ENCODE peak calls at places on chromosomes 11 and 22, in nine cellular contexts. V is fibroblast of lung, C is GM23248, G is neural progenitor cell, M is IMR-90, Z is H9, R is osteoblast, A is PC-3, W is mammary epithelial cell. N is an unnamed sample.

GRCh38 chr11:77197626-77198320 is 69.7 kb downstream of the MYO7A start:
- DNase-seq in V (no peak), C (no peak), G (no peak), M (no peak), Z (no peak), R (peak), A (no peak), W (no peak), N (no peak)

GRCh38 chr22:40156001-40156516 is 21.7 kb upstream of the TNRC6B start:
- DNase-seq in V (peak), C (peak), G (no peak), M (peak), Z (peak), R (peak), A (peak), W (peak), N (peak)

GRCh38 chr11:34978236-34979191 is 62.1 kb downstream of the PDHX start:
- DNase-seq in V (no peak), C (no peak), G (peak), M (no peak), Z (peak), R (no peak), A (no peak), W (no peak), N (no peak)

GRCh38 chr22:20524004-20524481 is 16.6 kb downstream of the MED15 start:
- DNase-seq in V (no peak), C (no peak), G (no peak), M (peak), Z (no peak), R (no peak), A (peak), W (peak), N (no peak)

GRCh38 chr11:1777737-1778136 is 14.0 kb upstream of the CTSD start:
- DNase-seq in V (no peak), C (no peak), G (no peak), M (no peak), Z (no peak), R (peak), A (no peak), W (no peak), N (no peak)

GRCh38 chr11:57260937-57261783 is 24.1 kb upstream of the APLNR start:
- DNase-seq in V (no peak), C (no peak), G (no peak), M (no peak), Z (no peak), R (no peak), A (no peak), W (no peak), N (no peak)

GRCh38 chr22:38872831-38873248 is 824 bp upstream of the CBX6 start:
- DNase-seq in V (peak), C (peak), G (peak), M (peak), Z (peak), R (peak), A (no peak), W (no peak), N (peak)

GRCh38 chr22:30426395-30427353 is 1.1 kb downstream of the MTFP1 start:
- DNase-seq in V (peak), C (peak), G (peak), M (peak), Z (peak), R (peak), A (peak), W (peak), N (peak)

GRCh38 chr11:126815111-126815510 is 185.5 kb downstream of the KIRREL3 start:
- DNase-seq in V (no peak), C (peak), G (no peak), M (peak), Z (no peak), R (no peak), A (no peak), W (no peak), N (no peak)

GRCh38 chr11:74138572-74138971 is 32.2 kb downstream of the C2CD3 start:
- DNase-seq in V (peak), C (peak), G (no peak), M (peak), Z (no peak), R (peak), A (peak), W (peak), N (peak)

GRCh38 chr11:74134661-74135515 is 35.9 kb downstream of the C2CD3 start:
- DNase-seq in V (peak), C (no peak), G (no peak), M (peak), Z (no peak), R (no peak), A (no peak), W (peak), N (no peak)

GRCh38 chr11:74139151-74139918 is 31.5 kb downstream of the C2CD3 start:
- DNase-seq in V (no peak), C (peak), G (no peak), M (peak), Z (no peak), R (no peak), A (no peak), W (no peak), N (no peak)

GRCh38 chr11:74135516-74135840 is 35.3 kb downstream of the C2CD3 start:
- DNase-seq in V (no peak), C (no peak), G (no peak), M (no peak), Z (no peak), R (no peak), A (no peak), W (no peak), N (no peak)

GRCh38 chr11:74138021-74138420 is 32.8 kb downstream of the C2CD3 start:
- DNase-seq in V (peak), C (peak), G (no peak), M (peak), Z (no peak), R (no peak), A (peak), W (no peak), N (no peak)
- H2AFZ ChIP-seq in V (no peak), C (peak), G (no peak), M (no peak), Z (no peak), R (no peak), A (peak), W (peak), N (no peak)

DNA sequence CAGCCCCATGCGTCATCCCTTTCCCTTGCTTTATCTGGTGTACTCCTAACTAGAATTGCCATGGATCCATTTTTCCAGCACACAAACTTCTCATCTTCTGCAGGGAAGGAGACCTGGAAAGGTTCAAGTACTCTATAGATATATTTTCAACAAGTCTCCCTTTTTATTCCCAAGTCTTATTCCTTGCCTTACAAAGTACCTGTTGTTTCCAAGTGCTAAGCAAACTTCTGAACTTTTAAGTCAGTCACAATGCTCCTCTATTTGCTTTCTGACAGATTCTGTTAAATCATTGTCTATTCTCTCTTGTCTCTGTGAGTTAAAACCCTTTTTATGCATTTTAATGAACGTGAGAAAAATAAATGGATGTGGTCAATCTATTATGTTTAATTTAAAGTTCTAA is 20.4 kb downstream of the CCDC73 start:
- DNase-seq in V (no peak), C (no peak), G (no peak), M (no peak), Z (no peak), R (no peak), A (no peak), W (no peak), N (no peak)
- H2AFZ ChIP-seq in V (no peak), C (no peak), G (peak), M (no peak), Z (no peak), R (no peak), A (no peak), W (no peak), N (no peak)

GRCh38 chr11:122933434-122933833 is 48.2 kb downstream of the BSX start:
- DNase-seq in V (no peak), C (peak), G (no peak), M (no peak), Z (no peak), R (no peak), A (no peak), W (no peak), N (no peak)

DNA sequence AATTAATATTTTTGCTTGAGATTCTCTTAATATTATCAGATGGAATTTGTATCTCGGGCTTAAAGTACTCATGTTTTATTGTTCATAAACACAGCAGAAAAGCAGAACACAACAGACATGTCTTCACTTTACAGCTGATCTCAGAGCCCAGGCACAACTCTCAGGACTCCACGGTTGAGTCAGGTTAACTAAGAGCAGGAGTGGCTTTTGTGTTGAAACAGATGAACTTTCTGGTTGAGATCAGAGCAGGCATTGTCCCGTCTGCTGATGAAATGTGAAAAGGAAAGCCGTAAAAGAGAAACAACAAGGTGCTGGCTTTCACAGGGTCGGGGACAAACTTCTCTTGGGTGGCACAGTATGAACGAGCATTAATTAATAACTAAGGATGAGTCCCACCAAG is 49.0 kb downstream of the JHY start:
- DNase-seq in V (no peak), C (no peak), G (peak), M (no peak), Z (no peak), R (no peak), A (no peak), W (no peak), N (no peak)
- H2AFZ ChIP-seq in V (no peak), C (no peak), G (no peak), M (no peak), Z (no peak), R (no peak), A (no peak), W (no peak), N (no peak)

GRCh38 chr11:66297610-66298009 is 5.9 kb downstream of the TMEM151A start:
- DNase-seq in V (no peak), C (no peak), G (no peak), M (no peak), Z (no peak), R (peak), A (no peak), W (no peak), N (no peak)
- H2AFZ ChIP-seq in V (no peak), C (no peak), G (no peak), M (no peak), Z (no peak), R (no peak), A (no peak), W (no peak), N (no peak)

GRCh38 chr11:94780432-94780831 is 12.3 kb downstream of the AMOTL1 start:
- DNase-seq in V (no peak), C (no peak), G (no peak), M (no peak), Z (no peak), R (no peak), A (no peak), W (no peak), N (no peak)
- H2AFZ ChIP-seq in V (no peak), C (no peak), G (no peak), M (no peak), Z (no peak), R (peak), A (no peak), W (no peak), N (no peak)

N was measured in hepatocyte.